ENCODE peak calls at places on chromosomes 11 and 22, in eight cellular contexts. One of them, this sample, is unnamed. For H3K27me3, the result is how much of the 10 kb centered on the place peaks cover.

GRCh38 chr11:655036-655726 is 18.1 kb downstream of the DRD4 start:
- DNase-seq in IMR-90: no peak
- DNase-seq in K562: no peak
- DNase-seq in transverse colon: no peak
- DNase-seq in adrenal gland: no peak
- DNase-seq in right lobe of liver: no peak
- DNase-seq in stomach: no peak
- DNase-seq in body of pancreas: no peak
- DNase-seq in this sample: no peak

GRCh38 chr11:41222236-41222635 is 237.2 kb downstream of the LRRC4C start:
- DNase-seq in IMR-90: no peak
- DNase-seq in right lobe of liver: no peak
- DNase-seq in body of pancreas: no peak
- DNase-seq in adrenal gland: no peak
- DNase-seq in stomach: no peak
- DNase-seq in transverse colon: no peak
- DNase-seq in K562: no peak
- DNase-seq in this sample: no peak

GRCh38 chr22:30201970-30202369 is 44.6 kb downstream of the LIF start:
- DNase-seq in transverse colon: no peak
- DNase-seq in body of pancreas: no peak
- DNase-seq in K562: no peak
- DNase-seq in IMR-90: peak
- DNase-seq in right lobe of liver: no peak
- DNase-seq in stomach: peak
- DNase-seq in adrenal gland: peak
- DNase-seq in this sample: no peak

GRCh38 chr11:61035086-61035835 is 63.8 kb downstream of the CD6 start:
- DNase-seq in stomach: no peak
- DNase-seq in transverse colon: no peak
- DNase-seq in body of pancreas: no peak
- DNase-seq in IMR-90: no peak
- DNase-seq in adrenal gland: no peak
- DNase-seq in K562: no peak
- DNase-seq in right lobe of liver: no peak
- DNase-seq in this sample: no peak

GRCh38 chr11:17651061-17651460 is 68.3 kb upstream of the MYOD1 start:
- DNase-seq in adrenal gland: peak
- DNase-seq in right lobe of liver: no peak
- DNase-seq in IMR-90: no peak
- DNase-seq in body of pancreas: no peak
- DNase-seq in K562: no peak
- DNase-seq in transverse colon: no peak
- DNase-seq in stomach: no peak
- DNase-seq in this sample: no peak

GRCh38 chr11:64263021-64263946 is 12.0 kb downstream of the PLCB3 start:
- DNase-seq in stomach: no peak
- DNase-seq in IMR-90: peak
- DNase-seq in body of pancreas: no peak
- DNase-seq in right lobe of liver: no peak
- DNase-seq in transverse colon: no peak
- DNase-seq in K562: no peak
- DNase-seq in adrenal gland: no peak
- DNase-seq in this sample: no peak

GRCh38 chr22:50136431-50137047 is 34.0 kb upstream of the PANX2 start:
- DNase-seq in transverse colon: no peak
- DNase-seq in adrenal gland: no peak
- DNase-seq in right lobe of liver: no peak
- DNase-seq in body of pancreas: no peak
- DNase-seq in stomach: no peak
- DNase-seq in K562: no peak
- DNase-seq in IMR-90: no peak
- DNase-seq in this sample: no peak

GRCh38 chr11:83409891-83410290 is 123.7 kb upstream of the CCDC90B start:
- DNase-seq in body of pancreas: peak
- DNase-seq in right lobe of liver: no peak
- DNase-seq in adrenal gland: no peak
- DNase-seq in transverse colon: no peak
- DNase-seq in stomach: peak
- DNase-seq in K562: no peak
- DNase-seq in IMR-90: no peak
- DNase-seq in this sample: no peak

GRCh38 chr22:29700949-29701927 is 18.6 kb upstream of the CABP7 start:
- DNase-seq in transverse colon: peak
- DNase-seq in body of pancreas: no peak
- DNase-seq in adrenal gland: no peak
- DNase-seq in stomach: no peak
- DNase-seq in right lobe of liver: no peak
- DNase-seq in IMR-90: peak
- DNase-seq in K562: peak
- DNase-seq in this sample: no peak

GRCh38 chr22:20298803-20299735 is 20.8 kb downstream of the DGCR6L start:
- DNase-seq in right lobe of liver: peak
- DNase-seq in IMR-90: peak
- DNase-seq in body of pancreas: peak
- DNase-seq in transverse colon: peak
- DNase-seq in adrenal gland: peak
- DNase-seq in stomach: peak
- DNase-seq in K562: peak
- DNase-seq in this sample: peak

GRCh38 chr22:20295262-20296064 is 24.4 kb downstream of the DGCR6L start:
- DNase-seq in stomach: no peak
- DNase-seq in right lobe of liver: no peak
- DNase-seq in IMR-90: no peak
- DNase-seq in adrenal gland: no peak
- DNase-seq in transverse colon: no peak
- DNase-seq in K562: no peak
- DNase-seq in body of pancreas: no peak
- DNase-seq in this sample: no peak

GRCh38 chr22:20296598-20296997 is 23.3 kb downstream of the DGCR6L start:
- DNase-seq in transverse colon: no peak
- DNase-seq in K562: no peak
- DNase-seq in IMR-90: peak
- DNase-seq in stomach: no peak
- DNase-seq in adrenal gland: no peak
- DNase-seq in right lobe of liver: no peak
- DNase-seq in body of pancreas: no peak
- DNase-seq in this sample: no peak

GRCh38 chr22:20298110-20298802 is 21.6 kb downstream of the DGCR6L start:
- DNase-seq in right lobe of liver: no peak
- DNase-seq in transverse colon: no peak
- DNase-seq in adrenal gland: no peak
- DNase-seq in K562: peak
- DNase-seq in IMR-90: no peak
- DNase-seq in stomach: no peak
- DNase-seq in body of pancreas: no peak
- DNase-seq in this sample: no peak

DNA sequence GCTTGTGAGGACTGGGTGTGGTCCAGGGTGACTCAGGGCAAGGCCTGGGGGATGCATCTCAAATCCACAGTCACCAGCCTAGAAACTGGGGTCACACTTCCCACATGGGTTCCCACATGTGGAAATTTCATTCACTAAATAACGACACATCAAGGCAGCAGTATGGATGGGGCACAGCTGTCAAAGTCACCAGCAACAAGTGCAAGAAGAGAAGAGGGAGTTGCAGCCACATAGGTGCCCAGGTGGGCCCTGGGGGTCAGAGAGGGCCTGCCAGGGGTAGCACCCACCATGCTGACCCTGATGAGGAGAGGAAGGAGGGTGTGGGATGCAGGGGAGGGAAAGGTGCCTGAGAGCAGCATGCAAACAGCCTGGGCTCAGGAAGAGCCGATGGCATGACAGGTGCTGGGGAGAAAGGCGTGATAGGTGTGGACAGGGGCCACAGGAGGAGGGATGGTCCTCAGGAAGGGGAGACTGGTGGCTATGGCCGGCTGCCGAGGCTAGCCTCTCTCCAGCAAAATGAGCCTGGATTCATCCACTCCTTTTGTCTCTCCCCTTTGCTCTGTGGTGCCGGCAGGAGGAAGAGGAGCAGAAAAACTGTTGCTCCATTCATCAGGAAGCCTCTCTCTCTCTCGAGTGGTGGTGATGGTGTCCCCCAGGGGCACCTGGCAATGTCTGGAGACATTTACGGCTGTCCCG is 22.3 kb downstream of the DGCR6L start:
- DNase-seq in transverse colon: no peak
- DNase-seq in right lobe of liver: no peak
- DNase-seq in K562: no peak
- DNase-seq in adrenal gland: no peak
- DNase-seq in IMR-90: no peak
- DNase-seq in body of pancreas: no peak
- DNase-seq in stomach: no peak
- DNase-seq in this sample: no peak
- H3K27me3 ChIP-seq in transverse colon: under half
- H3K27me3 ChIP-seq in right lobe of liver: under half
- H3K27me3 ChIP-seq in K562: half or more
- H3K27me3 ChIP-seq in adrenal gland: under half
- H3K27me3 ChIP-seq in IMR-90: under half
- H3K27me3 ChIP-seq in body of pancreas: under half
- H3K27me3 ChIP-seq in stomach: under half
- H3K27me3 ChIP-seq in this sample: under half

GRCh38 chr11:1751521-1751921 is 1.1 kb upstream of the IFITM10 start:
- DNase-seq in body of pancreas: no peak
- DNase-seq in IMR-90: no peak
- DNase-seq in K562: no peak
- DNase-seq in stomach: no peak
- DNase-seq in right lobe of liver: no peak
- DNase-seq in transverse colon: no peak
- DNase-seq in adrenal gland: peak
- DNase-seq in this sample: no peak

GRCh38 chr11:1749020-1749758 is 1.2 kb downstream of the IFITM10 start:
- DNase-seq in transverse colon: peak
- DNase-seq in stomach: no peak
- DNase-seq in IMR-90: no peak
- DNase-seq in adrenal gland: peak
- DNase-seq in body of pancreas: no peak
- DNase-seq in right lobe of liver: peak
- DNase-seq in K562: no peak
- DNase-seq in this sample: no peak

GRCh38 chr11:1750840-1751520 is 585 bp upstream of the IFITM10 start:
- DNase-seq in right lobe of liver: no peak
- DNase-seq in body of pancreas: no peak
- DNase-seq in adrenal gland: no peak
- DNase-seq in K562: no peak
- DNase-seq in stomach: no peak
- DNase-seq in transverse colon: peak
- DNase-seq in IMR-90: no peak
- DNase-seq in this sample: no peak

GRCh38 chr11:1749787-1750351 is 526 bp downstream of the IFITM10 start:
- DNase-seq in stomach: no peak
- DNase-seq in IMR-90: peak
- DNase-seq in K562: no peak
- DNase-seq in transverse colon: peak
- DNase-seq in right lobe of liver: no peak
- DNase-seq in body of pancreas: no peak
- DNase-seq in adrenal gland: peak
- DNase-seq in this sample: no peak

DNA sequence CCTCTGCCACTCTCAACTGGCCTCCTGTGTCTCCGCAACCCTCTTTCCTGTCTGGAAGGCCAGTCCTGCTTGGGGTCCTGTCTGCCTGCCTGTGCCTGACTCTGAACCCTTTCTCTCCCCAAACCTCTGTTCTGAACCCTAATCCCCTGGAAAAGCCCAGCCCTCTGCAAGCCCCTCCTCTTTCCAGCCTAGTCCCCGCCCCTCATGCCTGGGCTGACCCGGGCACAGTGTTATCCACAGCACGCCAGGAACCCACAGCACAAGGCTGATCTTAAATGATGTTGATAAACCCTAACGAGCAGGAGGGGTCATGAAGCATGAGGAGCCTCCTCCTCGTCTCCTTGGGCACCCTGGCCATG is at the start of gene IFITM10:
- DNase-seq in stomach: peak
- DNase-seq in transverse colon: peak
- DNase-seq in IMR-90: no peak
- DNase-seq in K562: peak
- DNase-seq in right lobe of liver: peak
- DNase-seq in body of pancreas: no peak
- DNase-seq in adrenal gland: peak
- DNase-seq in this sample: no peak
- TF ChIP-seq POLR2A in stomach: no peak
- TF ChIP-seq POLR2A in transverse colon: no peak
- TF ChIP-seq POLR2A in IMR-90: no peak
- TF ChIP-seq POLR2A in K562: peak
- TF ChIP-seq POLR2A in right lobe of liver: no peak
- TF ChIP-seq POLR2A in body of pancreas: no peak
- TF ChIP-seq POLR2A in adrenal gland: peak
- TF ChIP-seq POLR2A in this sample: peak

GRCh38 chr11:2816517-2816916 is 69.1 kb downstream of the CDKN1C start:
- DNase-seq in K562: no peak
- DNase-seq in transverse colon: no peak
- DNase-seq in adrenal gland: no peak
- DNase-seq in stomach: no peak
- DNase-seq in right lobe of liver: no peak
- DNase-seq in body of pancreas: no peak
- DNase-seq in IMR-90: no peak
- DNase-seq in this sample: no peak
- H3K4me3 ChIP-seq in K562: no peak
- H3K4me3 ChIP-seq in transverse colon: no peak
- H3K4me3 ChIP-seq in adrenal gland: no peak
- H3K4me3 ChIP-seq in stomach: no peak
- H3K4me3 ChIP-seq in right lobe of liver: no peak
- H3K4me3 ChIP-seq in body of pancreas: no peak
- H3K4me3 ChIP-seq in IMR-90: no peak
- H3K4me3 ChIP-seq in this sample: no peak

GRCh38 chr11:34126959-34127848 is 21.8 kb downstream of the NAT10 start:
- DNase-seq in transverse colon: no peak
- DNase-seq in body of pancreas: no peak
- DNase-seq in K562: no peak
- DNase-seq in stomach: no peak
- DNase-seq in IMR-90: peak
- DNase-seq in right lobe of liver: no peak
- DNase-seq in adrenal gland: no peak
- DNase-seq in this sample: no peak

GRCh38 chr11:34128824-34129223 is 23.4 kb downstream of the NAT10 start:
- DNase-seq in adrenal gland: no peak
- DNase-seq in IMR-90: no peak
- DNase-seq in transverse colon: no peak
- DNase-seq in body of pancreas: no peak
- DNase-seq in right lobe of liver: no peak
- DNase-seq in stomach: no peak
- DNase-seq in K562: no peak
- DNase-seq in this sample: no peak

GRCh38 chr11:34124885-34125668 is 19.6 kb downstream of the NAT10 start:
- DNase-seq in body of pancreas: no peak
- DNase-seq in IMR-90: no peak
- DNase-seq in transverse colon: no peak
- DNase-seq in K562: no peak
- DNase-seq in right lobe of liver: no peak
- DNase-seq in adrenal gland: no peak
- DNase-seq in stomach: no peak
- DNase-seq in this sample: no peak
- H3K27me3 ChIP-seq in body of pancreas: under half
- H3K27me3 ChIP-seq in IMR-90: under half
- H3K27me3 ChIP-seq in transverse colon: under half
- H3K27me3 ChIP-seq in K562: under half
- H3K27me3 ChIP-seq in right lobe of liver: under half
- H3K27me3 ChIP-seq in adrenal gland: under half
- H3K27me3 ChIP-seq in stomach: under half
- H3K27me3 ChIP-seq in this sample: under half

GRCh38 chr22:17628304-17629166 is at the start of gene ATP6V1E1:
- DNase-seq in body of pancreas: peak
- DNase-seq in right lobe of liver: peak
- DNase-seq in IMR-90: peak
- DNase-seq in transverse colon: peak
- DNase-seq in stomach: peak
- DNase-seq in adrenal gland: peak
- DNase-seq in K562: peak
- DNase-seq in this sample: peak
- TF ChIP-seq POLR2A in body of pancreas: peak
- TF ChIP-seq POLR2A in right lobe of liver: peak
- TF ChIP-seq POLR2A in IMR-90: peak
- TF ChIP-seq POLR2A in transverse colon: peak
- TF ChIP-seq POLR2A in stomach: peak
- TF ChIP-seq POLR2A in adrenal gland: peak
- TF ChIP-seq POLR2A in K562: peak
- TF ChIP-seq POLR2A in this sample: peak

This sample was measured in tibial nerve.